ENCODE peak calls at places on chromosomes 16 and 17, in seven cellular contexts. N, U, R, M, F, H and P are unnamed samples.

GRCh38 chr17:63571632-63572310 is 21.5 kb downstream of the DCAF7 start:
- DNase-seq in U (peak), H (no peak), R (no peak), F (no peak), N (no peak), M (no peak), P (peak)

GRCh38 chr17:46949291-46950174 is 26.6 kb downstream of the GOSR2 start:
- DNase-seq in R (no peak), M (no peak), N (no peak), H (no peak), U (no peak), F (no peak), P (peak)

GRCh38 chr17:54835015-54835414 is 65.6 kb upstream of the TOM1L1 start:
- DNase-seq in M (no peak), H (no peak), N (no peak), F (no peak), U (no peak), R (no peak), P (no peak)

GRCh38 chr16:88634141-88634993 is 4.0 kb upstream of the IL17C start:
- DNase-seq in H (no peak), U (no peak), N (no peak), R (no peak), M (peak), F (no peak), P (no peak)

GRCh38 chr17:4142107-4142900 is 526 bp downstream of the ZZEF1 start:
- DNase-seq in F (no peak), R (peak), N (peak), H (no peak), U (no peak), M (peak), P (no peak)

GRCh38 chr16:75648265-75649076 is 898 bp downstream of the TERF2IP start:
- DNase-seq in U (peak), F (peak), R (peak), N (peak), M (peak), H (peak), P (no peak)

GRCh38 chr16:3175157-3176153 is 12.5 kb upstream of the OR1F1 start:
- DNase-seq in R (no peak), M (no peak), F (peak), N (peak), H (no peak), U (no peak), P (no peak)

GRCh38 chr17:68468334-68468733 is 11.0 kb upstream of the WIPI1 start:
- DNase-seq in F (no peak), M (no peak), N (no peak), U (no peak), R (no peak), H (no peak), P (no peak)

GRCh38 chr17:1562178-1562643 is 381 bp downstream of the PITPNA start:
- DNase-seq in F (no peak), M (no peak), H (no peak), R (no peak), N (peak), U (no peak), P (no peak)

GRCh38 chr17:44279586-44280344 is 11.8 kb upstream of the SLC4A1 start:
- DNase-seq in H (no peak), U (peak), N (peak), F (no peak), M (no peak), R (peak), P (no peak)

GRCh38 chr17:50129946-50130777 is at the start of gene SAMD14:
- DNase-seq in M (no peak), H (peak), F (no peak), R (no peak), U (no peak), N (no peak), P (no peak)

GRCh38 chr16:87099001-87099740 is 218.0 kb downstream of the C16orf95 start:
- DNase-seq in R (peak), H (no peak), F (no peak), N (no peak), U (no peak), M (no peak), P (no peak)

GRCh38 chr17:75570034-75570676 is 17.4 kb upstream of the MYO15B start:
- DNase-seq in F (no peak), N (peak), H (no peak), M (no peak), U (no peak), R (no peak), P (no peak)

GRCh38 chr16:56289412-56289811 is 98.1 kb downstream of the GNAO1 start:
- DNase-seq in H (no peak), F (no peak), U (no peak), N (no peak), M (no peak), R (no peak), P (no peak)

GRCh38 chr17:17693955-17694228 is 12.6 kb downstream of the RAI1 start:
- DNase-seq in M (no peak), F (no peak), N (no peak), R (no peak), U (no peak), H (no peak), P (peak)

GRCh38 chr16:70483426-70483825 is 29.0 kb downstream of the FCSK start:
- DNase-seq in H (no peak), N (no peak), R (no peak), U (no peak), F (no peak), M (no peak), P (no peak)

GRCh38 chr17:50832267-50833227 is 2.8 kb upstream of the WFIKKN2 start:
- DNase-seq in R (no peak), U (no peak), F (no peak), H (no peak), M (no peak), N (peak), P (no peak)

GRCh38 chr17:80424261-80424660 is 9.3 kb downstream of the ENDOV start:
- DNase-seq in M (no peak), N (no peak), R (no peak), F (no peak), H (no peak), U (no peak), P (no peak)

GRCh38 chr16:89123831-89124100 is 30.1 kb downstream of the ACSF3 start:
- DNase-seq in N (no peak), M (no peak), R (no peak), F (no peak), H (no peak), U (no peak), P (no peak)

GRCh38 chr17:35844547-35844946 is 24.1 kb downstream of the HEATR9 start:
- DNase-seq in R (no peak), U (no peak), M (no peak), F (no peak), N (no peak), H (no peak), P (no peak)

GRCh38 chr17:35841505-35841904 is 27.2 kb downstream of the HEATR9 start:
- DNase-seq in U (no peak), N (no peak), M (no peak), R (no peak), F (no peak), H (no peak), P (no peak)

GRCh38 chr17:35843698-35844097 is 25.0 kb downstream of the HEATR9 start:
- DNase-seq in F (no peak), R (no peak), M (no peak), H (no peak), U (no peak), N (no peak), P (no peak)

GRCh38 chr17:35846055-35846809 is 22.5 kb downstream of the HEATR9 start:
- DNase-seq in F (no peak), M (no peak), N (no peak), H (no peak), R (no peak), U (no peak), P (no peak)

DNA sequence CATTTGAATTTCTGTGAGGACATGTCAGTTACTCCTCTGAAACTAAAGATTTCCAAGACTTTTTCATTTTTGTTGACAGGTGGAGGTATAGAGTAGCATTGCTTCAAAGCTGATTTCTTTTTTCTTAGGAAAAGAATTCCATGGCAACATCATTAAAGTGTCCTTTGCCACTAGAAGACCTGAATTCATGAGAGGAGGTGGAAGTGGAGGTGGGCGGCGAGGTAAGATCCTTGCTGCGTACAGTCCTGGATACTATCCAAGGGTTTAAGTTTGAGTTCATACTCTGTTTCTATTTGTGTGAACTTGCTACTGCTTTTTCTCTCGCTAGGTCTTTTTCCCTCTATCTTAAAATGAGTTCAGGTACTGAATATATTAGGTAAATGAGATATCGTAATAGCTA is 26.5 kb downstream of the HEATR9 start:
- DNase-seq in F (no peak), M (no peak), R (no peak), U (no peak), N (no peak), H (no peak), P (no peak)
- H3K27ac ChIP-seq in F (no peak), M (no peak), R (no peak), U (no peak), N (no peak), H (no peak), P (no peak)

DNA sequence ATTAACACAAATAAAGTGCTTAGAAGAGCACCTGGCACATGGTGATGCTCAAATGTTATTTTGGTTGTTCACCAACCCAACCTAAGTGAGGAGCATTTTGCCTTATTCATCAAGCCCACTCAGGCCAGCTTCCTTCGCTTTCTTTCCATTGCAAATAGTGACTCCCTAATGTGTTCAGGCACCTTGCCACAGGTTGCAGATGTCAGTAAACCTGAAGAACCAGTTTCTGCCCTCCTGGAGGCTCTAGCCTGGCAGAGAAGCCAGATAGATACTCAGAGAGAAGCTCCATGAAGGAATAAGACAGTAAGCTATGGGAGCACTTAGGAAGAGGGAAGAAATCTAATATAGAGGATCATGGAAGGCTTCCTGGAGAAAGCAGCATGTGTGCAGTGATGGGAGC is 23.9 kb downstream of the GPR139 start:
- DNase-seq in U (no peak), R (peak), H (no peak), M (no peak), F (no peak), N (no peak), P (no peak)
- H3K27ac ChIP-seq in U (no peak), R (no peak), H (no peak), M (no peak), F (no peak), N (no peak), P (no peak)

DNA sequence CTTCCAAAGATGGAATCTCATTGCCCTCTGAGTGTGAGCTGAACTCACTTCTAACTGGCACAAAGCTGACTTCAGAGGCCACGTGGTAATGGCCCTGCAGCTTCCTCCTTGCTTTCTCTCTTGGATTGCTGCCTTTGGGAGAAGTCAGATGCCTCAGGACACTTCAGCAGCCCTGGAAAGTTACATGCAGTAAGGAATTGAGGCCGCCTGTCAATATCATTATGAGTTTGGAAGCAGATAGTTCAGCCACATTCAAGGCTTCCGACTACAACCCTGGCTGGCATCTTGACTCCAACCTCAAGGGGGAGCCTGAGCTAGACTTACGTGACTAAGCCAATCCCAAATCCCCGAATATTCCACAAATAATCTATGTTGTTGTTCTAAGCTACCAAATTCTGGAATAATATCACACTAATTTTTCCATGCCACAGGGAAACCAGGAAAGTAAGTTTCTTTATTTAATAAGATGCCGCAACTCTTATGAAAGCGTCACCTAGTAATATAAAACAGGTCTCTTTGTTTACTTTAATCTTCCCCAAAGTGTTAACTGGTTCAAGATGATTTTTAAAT is 13.6 kb downstream of the CEP20 start:
- DNase-seq in M (no peak), N (peak), U (peak), R (peak), H (peak), F (peak), P (no peak)
- H3K27ac ChIP-seq in M (no peak), N (peak), U (no peak), R (no peak), H (no peak), F (no peak), P (peak)

GRCh38 chr16:49630783-49631182 is 225.1 kb downstream of the ZNF423 start:
- DNase-seq in N (peak), U (no peak), H (no peak), R (no peak), M (no peak), F (no peak), P (no peak)
- H3K27ac ChIP-seq in N (no peak), U (no peak), H (no peak), R (no peak), M (no peak), F (no peak), P (no peak)

GRCh38 chr16:79589495-79590134 is 10.9 kb downstream of the MAF start:
- DNase-seq in M (no peak), N (no peak), H (no peak), R (no peak), U (no peak), F (no peak), P (no peak)
- H3K27ac ChIP-seq in M (no peak), N (peak), H (no peak), R (no peak), U (no peak), F (no peak), P (no peak)